ENCODE peak calls at places on chromosome 19, in ten cellular contexts. P, U, N, K, D, F, M, X, J and O are unnamed samples. For H3K4me1, the result is how much of the 10 kb centered on the place peaks cover.

GRCh38 chr19:6318772-6319171 is 14.6 kb downstream of the ACER1 start:
- DNase-seq in P (no peak), U (no peak), N (no peak), K (no peak), D (no peak), F (no peak), M (no peak), X (no peak), J (no peak), O (no peak)

GRCh38 chr19:30640266-30640965 is 268.2 kb downstream of the ZNF536 start:
- DNase-seq in P (no peak), U (no peak), N (no peak), K (no peak), D (no peak), F (no peak), M (no peak), X (no peak), J (no peak), O (no peak)

GRCh38 chr19:5838437-5839311 is 828 bp downstream of the FUT6 start:
- DNase-seq in P (no peak), U (no peak), N (peak), K (no peak), D (no peak), F (no peak), M (peak), X (no peak), J (no peak), O (no peak)

GRCh38 chr19:14116918-14117578 is 514 bp downstream of the PRKACA start:
- DNase-seq in P (peak), U (peak), N (peak), K (peak), D (no peak), F (peak), M (peak), X (peak), J (peak), O (peak)

GRCh38 chr19:40411125-40411842 is 1.9 kb downstream of the PRX start:
- DNase-seq in P (no peak), U (peak), N (no peak), K (peak), D (no peak), F (no peak), M (peak), X (no peak), J (no peak), O (no peak)

GRCh38 chr19:6752257-6753177 is 13.0 kb downstream of the TRIP10 start:
- DNase-seq in P (no peak), U (no peak), N (peak), K (peak), D (no peak), F (peak), M (no peak), X (no peak), J (no peak), O (peak)

GRCh38 chr19:54029930-54030490 is 33.7 kb downstream of the VSTM1 start:
- DNase-seq in P (peak), U (peak), N (peak), K (peak), D (peak), F (peak), M (peak), X (peak), J (peak), O (no peak)

GRCh38 chr19:7979559-7979958 is 25.9 kb downstream of the ELAVL1 start:
- DNase-seq in P (peak), U (no peak), N (no peak), K (no peak), D (no peak), F (no peak), M (no peak), X (no peak), J (no peak), O (no peak)

GRCh38 chr19:12973236-12973635 is 3.9 kb downstream of the DAND5 start:
- DNase-seq in P (no peak), U (no peak), N (no peak), K (no peak), D (no peak), F (no peak), M (no peak), X (no peak), J (no peak), O (no peak)

GRCh38 chr19:35265126-35265995 is 3.4 kb upstream of the USF2 start:
- DNase-seq in P (peak), U (no peak), N (no peak), K (peak), D (no peak), F (peak), M (no peak), X (peak), J (no peak), O (peak)

GRCh38 chr19:281156-281853 is 9.9 kb downstream of the PLPP2 start:
- DNase-seq in P (no peak), U (no peak), N (no peak), K (no peak), D (no peak), F (peak), M (no peak), X (no peak), J (no peak), O (peak)

GRCh38 chr19:860481-861098 is 1.1 kb downstream of the CFD start:
- DNase-seq in P (peak), U (peak), N (peak), K (peak), D (peak), F (peak), M (peak), X (no peak), J (peak), O (peak)

GRCh38 chr19:47786566-47786965 is 8.1 kb downstream of the SELENOW start:
- DNase-seq in P (no peak), U (no peak), N (no peak), K (no peak), D (no peak), F (no peak), M (no peak), X (no peak), J (no peak), O (no peak)

GRCh38 chr19:1765182-1765903 is 12.0 kb downstream of the ONECUT3 start:
- DNase-seq in P (no peak), U (no peak), N (no peak), K (peak), D (no peak), F (no peak), M (no peak), X (no peak), J (no peak), O (no peak)

GRCh38 chr19:991174-991931 is 7.2 kb downstream of the WDR18 start:
- DNase-seq in P (no peak), U (no peak), N (peak), K (peak), D (no peak), F (no peak), M (peak), X (no peak), J (peak), O (no peak)

GRCh38 chr19:40781140-40781539 is 3.1 kb downstream of the RAB4B start:
- DNase-seq in P (no peak), U (no peak), N (no peak), K (no peak), D (no peak), F (no peak), M (no peak), X (no peak), J (no peak), O (no peak)

GRCh38 chr19:13906525-13906904 is 514 bp downstream of the CC2D1A start:
- DNase-seq in P (peak), U (no peak), N (peak), K (peak), D (no peak), F (peak), M (peak), X (peak), J (peak), O (peak)

DNA sequence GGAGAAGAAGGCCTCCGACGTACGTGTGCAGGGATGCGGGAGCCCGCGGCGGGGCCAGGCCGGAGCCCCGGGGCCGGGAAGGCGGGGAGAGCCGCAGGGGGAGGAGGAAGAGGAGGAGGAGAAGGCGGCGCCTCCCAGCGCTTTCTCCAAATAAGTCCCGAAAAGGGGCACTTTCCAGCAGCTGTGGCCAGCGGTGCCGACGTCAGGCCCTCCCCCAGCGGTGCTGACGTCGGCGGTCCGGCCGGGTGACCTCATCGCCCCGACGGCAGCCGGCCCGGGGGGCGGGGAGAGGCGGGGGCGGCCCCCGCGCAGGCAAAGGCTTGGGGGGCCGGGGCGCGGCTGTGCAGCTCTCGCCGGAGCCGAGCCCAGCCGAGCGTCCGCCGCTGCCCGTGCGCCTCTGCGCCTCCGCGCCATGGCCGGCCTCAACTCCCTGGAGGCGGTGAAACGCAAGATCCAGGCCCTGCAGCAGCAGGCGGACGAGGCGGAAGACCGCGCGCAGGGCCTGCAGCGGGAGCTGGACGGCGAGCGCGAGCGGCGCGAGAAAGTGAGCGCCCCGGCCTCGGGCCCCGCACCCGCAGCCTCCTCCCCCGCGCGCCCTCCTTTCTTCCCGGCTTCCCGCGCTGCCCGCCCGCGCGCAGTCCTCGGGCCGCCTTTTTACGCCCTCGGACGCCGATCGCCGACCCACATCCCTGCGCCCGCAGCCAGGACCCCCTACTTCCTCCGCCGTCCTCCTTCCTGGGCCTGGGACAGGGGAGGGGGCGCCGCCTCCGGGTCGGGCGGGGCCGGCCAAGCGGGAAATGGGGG is at the start of gene TPM4:
- DNase-seq in P (peak), U (peak), N (peak), K (peak), D (peak), F (peak), M (peak), X (peak), J (peak), O (peak)
- H3K4me1 ChIP-seq in P (half or more), U (half or more), N (under half), K (under half), D (under half), F (half or more), M (half or more), X (half or more), J (half or more), O (under half)

DNA sequence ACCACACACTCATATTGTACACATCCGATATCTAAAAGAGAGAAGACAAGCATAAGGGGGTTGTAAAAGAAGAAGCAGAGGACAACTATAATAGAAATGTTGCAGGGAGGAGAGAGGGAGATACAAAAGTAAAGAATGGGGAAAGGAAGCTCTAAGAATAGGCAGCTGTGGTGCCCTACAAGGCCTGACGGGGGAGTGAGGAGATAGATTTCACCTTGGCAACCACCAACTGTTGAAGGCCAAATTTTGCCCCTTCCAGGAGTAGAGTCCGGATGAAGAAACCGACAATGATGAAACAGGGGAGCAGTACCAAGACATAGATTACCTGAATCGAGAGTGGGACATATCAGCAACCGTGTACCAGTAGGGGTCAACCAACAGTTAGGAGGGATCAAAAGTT is 15.9 kb downstream of the SLC6A16 start:
- DNase-seq in P (no peak), U (no peak), N (no peak), K (no peak), D (no peak), F (no peak), M (peak), X (no peak), J (no peak), O (no peak)
- H3K4me1 ChIP-seq in P (under half), U (under half), N (under half), K (under half), D (under half), F (under half), M (under half), X (under half), J (under half), O (under half)

GRCh38 chr19:3667766-3668165 is 32.5 kb downstream of the PIP5K1C start:
- DNase-seq in P (no peak), U (no peak), N (no peak), K (no peak), D (no peak), F (no peak), M (no peak), X (no peak), J (no peak), O (no peak)
- H3K4me1 ChIP-seq in P (under half), U (half or more), N (under half), K (under half), D (under half), F (half or more), M (under half), X (under half), J (under half), O (under half)

GRCh38 chr19:17846146-17846545 is 1.6 kb downstream of the JAK3 start:
- DNase-seq in P (no peak), U (no peak), N (no peak), K (no peak), D (no peak), F (no peak), M (no peak), X (no peak), J (peak), O (no peak)
- H3K4me1 ChIP-seq in P (under half), U (under half), N (under half), K (under half), D (under half), F (under half), M (under half), X (half or more), J (half or more), O (under half)

DNA sequence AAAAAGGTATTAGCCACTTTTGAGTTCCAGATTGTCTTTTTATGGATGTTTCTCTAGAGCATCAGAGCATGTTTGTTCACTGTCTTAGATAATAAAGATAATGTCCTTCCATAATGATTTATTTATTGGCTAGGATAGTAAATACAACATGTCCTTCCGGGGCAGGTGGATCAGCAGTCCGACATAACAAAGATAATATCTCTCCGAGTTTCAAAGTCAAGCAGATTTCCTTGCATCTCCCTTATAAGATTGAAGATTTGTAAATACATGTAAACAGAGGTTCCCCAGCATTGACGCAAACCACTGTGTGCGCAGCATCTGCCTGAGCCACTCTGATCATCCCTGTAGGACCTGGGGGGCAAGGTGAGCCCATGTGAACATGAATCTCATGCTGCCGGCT is 8.8 kb upstream of the KLK15 start:
- DNase-seq in P (no peak), U (no peak), N (no peak), K (no peak), D (no peak), F (no peak), M (no peak), X (no peak), J (no peak), O (no peak)
- H3K4me1 ChIP-seq in P (under half), U (under half), N (under half), K (under half), D (under half), F (under half), M (under half), X (under half), J (under half), O (under half)

GRCh38 chr19:19385131-19385899 is 20.2 kb upstream of the GATAD2A start:
- DNase-seq in P (peak), U (peak), N (peak), K (peak), D (peak), F (peak), M (peak), X (peak), J (peak), O (peak)

GRCh38 chr19:19387108-19387507 is 18.4 kb upstream of the GATAD2A start:
- DNase-seq in P (no peak), U (no peak), N (no peak), K (no peak), D (no peak), F (no peak), M (no peak), X (no peak), J (no peak), O (no peak)

GRCh38 chr19:19386373-19386869 is 19.1 kb upstream of the GATAD2A start:
- DNase-seq in P (no peak), U (no peak), N (no peak), K (no peak), D (no peak), F (no peak), M (no peak), X (no peak), J (peak), O (no peak)

GRCh38 chr19:19385900-19386339 is 19.6 kb upstream of the GATAD2A start:
- DNase-seq in P (peak), U (no peak), N (no peak), K (no peak), D (no peak), F (peak), M (peak), X (peak), J (no peak), O (no peak)

GRCh38 chr19:19388568-19389555 is 16.6 kb upstream of the GATAD2A start:
- DNase-seq in P (no peak), U (no peak), N (no peak), K (no peak), D (no peak), F (no peak), M (no peak), X (no peak), J (no peak), O (no peak)
- H3K4me1 ChIP-seq in P (half or more), U (half or more), N (under half), K (under half), D (under half), F (under half), M (half or more), X (half or more), J (half or more), O (half or more)

GRCh38 chr19:10402441-10403038 is 802 bp downstream of the CDC37 start:
- DNase-seq in P (peak), U (peak), N (peak), K (peak), D (no peak), F (no peak), M (peak), X (peak), J (no peak), O (no peak)
- H3K4me1 ChIP-seq in P (half or more), U (half or more), N (under half), K (under half), D (under half), F (under half), M (half or more), X (half or more), J (half or more), O (under half)

GRCh38 chr19:3382460-3383100 is 16.2 kb downstream of the NFIC start:
- DNase-seq in P (no peak), U (no peak), N (no peak), K (peak), D (no peak), F (no peak), M (no peak), X (no peak), J (no peak), O (no peak)
- H3K4me1 ChIP-seq in P (half or more), U (half or more), N (under half), K (under half), D (under half), F (half or more), M (under half), X (half or more), J (under half), O (half or more)

GRCh38 chr19:18845961-18846360 is 14.2 kb downstream of the UPF1 start:
- DNase-seq in P (no peak), U (no peak), N (no peak), K (no peak), D (no peak), F (no peak), M (no peak), X (no peak), J (no peak), O (no peak)
- H3K4me1 ChIP-seq in P (half or more), U (half or more), N (under half), K (under half), D (under half), F (under half), M (under half), X (half or more), J (half or more), O (half or more)

GRCh38 chr19:44515031-44515430 is 14.4 kb downstream of the CEACAM20 start:
- DNase-seq in P (no peak), U (no peak), N (no peak), K (no peak), D (no peak), F (no peak), M (no peak), X (no peak), J (no peak), O (no peak)

GRCh38 chr19:44512326-44513298 is 12.3 kb upstream of the ZNF180 start:
- DNase-seq in P (no peak), U (no peak), N (peak), K (peak), D (no peak), F (peak), M (peak), X (no peak), J (no peak), O (no peak)

GRCh38 chr19:44509478-44509877 is 9.2 kb upstream of the ZNF180 start:
- DNase-seq in P (no peak), U (no peak), N (no peak), K (no peak), D (no peak), F (no peak), M (no peak), X (no peak), J (no peak), O (no peak)
- H3K4me1 ChIP-seq in P (under half), U (under half), N (under half), K (under half), D (under half), F (under half), M (under half), X (under half), J (under half), O (under half)